ENCODE peak calls at places on chromosomes 16 and 17, in five cellular contexts. P, U, T, J and I are unnamed samples.

GRCh38 chr17:82973456-82974135 is 105.8 kb upstream of the METRNL start:
- DNase-seq in P (no peak), U (no peak), T (no peak), J (no peak), I (no peak)

GRCh38 chr16:64445649-64446048 is 676.2 kb downstream of the CDH11 start:
- DNase-seq in P (no peak), U (no peak), T (no peak), J (no peak), I (no peak)

GRCh38 chr17:74796211-74796610 is 20.1 kb upstream of the NAT9 start:
- DNase-seq in P (no peak), U (no peak), T (no peak), J (no peak), I (no peak)

GRCh38 chr17:38464251-38464722 is 36.0 kb downstream of the ARHGAP23 start:
- DNase-seq in P (no peak), U (peak), T (no peak), J (peak), I (no peak)

GRCh38 chr16:83706394-83706793 is 101.4 kb upstream of the HSBP1 start:
- DNase-seq in P (no peak), U (no peak), T (no peak), J (no peak), I (no peak)

GRCh38 chr16:58464916-58465731 is 34.8 kb upstream of the NDRG4 start:
- DNase-seq in P (no peak), U (no peak), T (peak), J (no peak), I (no peak)

GRCh38 chr17:76538281-76538931 is 897 bp upstream of the CYGB start:
- DNase-seq in P (no peak), U (peak), T (no peak), J (no peak), I (no peak)

GRCh38 chr17:45229681-45230409 is 8.2 kb downstream of the FMNL1 start:
- DNase-seq in P (no peak), U (peak), T (no peak), J (no peak), I (no peak)

GRCh38 chr17:58680038-58680369 is 11.8 kb downstream of the TEX14 start:
- DNase-seq in P (no peak), U (no peak), T (no peak), J (no peak), I (no peak)

GRCh38 chr17:80071116-80071980 is 30.0 kb upstream of the GAA start:
- DNase-seq in P (no peak), U (peak), T (no peak), J (peak), I (no peak)

GRCh38 chr17:57286372-57287105 is 30.2 kb downstream of the MSI2 start:
- DNase-seq in P (no peak), U (no peak), T (peak), J (no peak), I (no peak)

GRCh38 chr17:16962804-16963203 is 9.1 kb downstream of the TNFRSF13B start:
- DNase-seq in P (no peak), U (no peak), T (no peak), J (no peak), I (no peak)

GRCh38 chr16:57166951-57167350 is 18.9 kb downstream of the PSME3IP1 start:
- DNase-seq in P (no peak), U (no peak), T (no peak), J (no peak), I (no peak)

GRCh38 chr16:70433456-70434103 is 5.3 kb downstream of the ST3GAL2 start:
- DNase-seq in P (no peak), U (peak), T (no peak), J (peak), I (no peak)

GRCh38 chr16:68235105-68235881 is 634 bp downstream of the ESRP2 start:
- DNase-seq in P (no peak), U (no peak), T (no peak), J (no peak), I (no peak)
- H3K27ac ChIP-seq in P (peak), U (peak), T (no peak), J (peak), I (no peak)

DNA sequence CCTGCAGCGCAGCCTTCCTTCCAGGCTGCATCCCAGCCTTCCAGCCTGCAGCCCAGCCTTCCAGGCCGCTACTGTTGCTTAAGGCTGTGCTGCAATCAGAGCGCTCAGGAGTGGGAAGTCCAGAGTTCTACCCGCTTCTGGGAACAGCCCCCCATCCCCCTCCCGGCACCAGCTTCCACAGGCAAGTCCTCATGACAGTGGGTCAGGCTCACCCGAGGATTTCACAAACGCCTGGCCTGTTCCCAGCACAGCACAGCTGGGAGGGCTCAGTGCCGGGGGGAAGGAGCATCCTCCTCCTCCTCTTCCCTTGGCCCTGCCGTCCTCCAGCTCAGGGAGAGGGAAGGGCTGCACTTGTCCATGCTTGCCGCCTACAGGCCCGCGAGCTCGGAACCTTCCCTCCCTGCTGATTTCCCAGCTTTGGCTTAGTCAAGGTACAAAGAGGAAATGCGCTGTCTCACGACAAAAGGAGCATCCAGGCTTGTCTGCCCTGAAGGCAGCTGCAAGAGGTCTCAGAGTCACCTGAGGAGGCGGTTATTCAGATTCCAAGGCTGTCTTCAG is 8.3 kb downstream of the SOCS3 start:
- DNase-seq in P (no peak), U (peak), T (no peak), J (peak), I (no peak)
- H3K4me3 ChIP-seq in P (no peak), U (no peak), T (peak), J (no peak), I (no peak)

GRCh38 chr16:65655802-65656201 is 533.9 kb upstream of the CDH11 start:
- DNase-seq in P (no peak), U (no peak), T (no peak), J (no peak), I (no peak)
- H3K27ac ChIP-seq in P (no peak), U (no peak), T (no peak), J (no peak), I (no peak)

DNA sequence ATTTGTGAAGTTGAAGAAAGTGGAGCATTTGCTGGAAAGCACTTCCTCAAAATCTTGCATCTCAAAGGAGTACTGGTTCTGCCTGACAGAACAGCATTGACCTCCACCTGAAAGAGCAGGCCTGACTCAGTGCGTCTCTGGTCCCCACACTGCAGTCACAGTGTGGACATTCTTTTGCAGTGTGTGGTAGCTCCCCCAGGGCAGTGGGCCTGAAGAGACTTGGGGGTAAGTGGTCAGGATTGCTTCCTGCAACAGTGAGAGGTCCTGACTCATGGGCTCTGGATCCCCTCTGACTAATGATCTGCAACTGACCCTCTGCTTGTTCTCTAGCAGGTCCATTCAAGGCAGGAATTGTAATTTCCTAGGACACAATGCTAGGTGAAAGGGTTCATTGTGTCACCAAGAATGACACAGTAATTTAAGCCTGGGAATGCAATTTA is 204.9 kb upstream of the KCNJ16 start:
- DNase-seq in P (no peak), U (no peak), T (peak), J (no peak), I (no peak)
- H3K4me3 ChIP-seq in P (no peak), U (no peak), T (no peak), J (no peak), I (no peak)

DNA sequence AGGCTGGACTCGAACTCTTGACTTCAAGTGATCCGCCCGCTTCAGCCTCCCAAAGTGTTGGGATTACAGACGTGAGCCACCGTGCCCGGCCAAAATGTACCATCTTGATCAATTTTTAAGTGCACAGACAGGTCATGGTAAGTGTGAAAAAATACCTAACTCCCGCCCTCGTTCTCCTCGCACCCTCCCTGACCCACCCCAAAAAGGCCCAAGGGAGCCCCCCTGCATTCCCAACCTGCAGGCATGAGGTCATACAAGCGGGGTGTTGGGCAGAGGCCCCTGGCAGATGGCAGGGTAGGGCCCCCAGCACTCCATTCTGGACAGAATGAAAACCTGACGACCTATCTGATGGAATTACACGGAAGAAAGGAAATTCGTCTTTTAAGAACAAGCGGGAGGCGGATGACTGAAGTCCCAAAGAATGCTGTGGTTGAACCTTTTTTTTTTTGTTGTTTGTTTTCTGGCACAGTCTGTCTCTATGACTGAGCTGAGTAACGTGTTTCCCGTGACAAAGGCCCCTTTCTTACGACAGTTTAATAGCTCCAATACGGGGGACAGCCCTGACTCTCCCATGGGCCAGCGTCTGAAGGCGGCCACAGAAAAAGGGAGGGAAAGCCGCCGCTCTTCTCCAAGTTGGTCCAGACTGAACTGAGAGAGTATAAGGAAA is 376.4 kb downstream of the SLC39A11 start:
- DNase-seq in P (no peak), U (no peak), T (no peak), J (no peak), I (no peak)
- H3K27ac ChIP-seq in P (no peak), U (no peak), T (peak), J (no peak), I (no peak)

DNA sequence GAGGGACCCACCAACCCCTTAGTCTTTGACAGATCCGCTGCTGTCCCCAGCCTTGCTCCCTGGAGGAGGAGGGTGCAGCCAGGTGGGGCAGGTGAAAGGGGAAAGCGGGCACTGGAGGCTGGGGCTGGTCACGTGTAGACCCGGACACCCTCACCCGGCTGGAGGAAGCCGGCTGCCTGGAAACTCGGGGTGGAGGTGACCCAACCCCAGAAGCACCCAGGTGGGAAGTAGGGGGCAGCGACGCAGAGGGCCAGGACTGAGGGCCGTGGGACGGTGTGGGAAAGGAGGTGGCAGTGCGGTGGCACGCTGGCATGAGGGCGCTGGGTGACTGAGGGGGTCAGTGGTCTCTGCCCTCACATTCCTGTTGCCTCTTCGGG is 2.7 kb downstream of the TRAF7 start:
- DNase-seq in P (no peak), U (no peak), T (no peak), J (no peak), I (no peak)
- H3K4me3 ChIP-seq in P (no peak), U (no peak), T (peak), J (no peak), I (no peak)

GRCh38 chr16:89096768-89097527 is 3.3 kb downstream of the ACSF3 start:
- DNase-seq in P (no peak), U (no peak), T (no peak), J (no peak), I (peak)

GRCh38 chr16:89093602-89094251 is at the start of gene ACSF3:
- DNase-seq in P (no peak), U (peak), T (peak), J (peak), I (peak)

GRCh38 chr16:89094252-89094901 is 725 bp downstream of the ACSF3 start:
- DNase-seq in P (no peak), U (no peak), T (no peak), J (no peak), I (peak)

GRCh38 chr16:89096042-89096717 is 2.5 kb downstream of the ACSF3 start:
- DNase-seq in P (no peak), U (no peak), T (no peak), J (no peak), I (no peak)

DNA sequence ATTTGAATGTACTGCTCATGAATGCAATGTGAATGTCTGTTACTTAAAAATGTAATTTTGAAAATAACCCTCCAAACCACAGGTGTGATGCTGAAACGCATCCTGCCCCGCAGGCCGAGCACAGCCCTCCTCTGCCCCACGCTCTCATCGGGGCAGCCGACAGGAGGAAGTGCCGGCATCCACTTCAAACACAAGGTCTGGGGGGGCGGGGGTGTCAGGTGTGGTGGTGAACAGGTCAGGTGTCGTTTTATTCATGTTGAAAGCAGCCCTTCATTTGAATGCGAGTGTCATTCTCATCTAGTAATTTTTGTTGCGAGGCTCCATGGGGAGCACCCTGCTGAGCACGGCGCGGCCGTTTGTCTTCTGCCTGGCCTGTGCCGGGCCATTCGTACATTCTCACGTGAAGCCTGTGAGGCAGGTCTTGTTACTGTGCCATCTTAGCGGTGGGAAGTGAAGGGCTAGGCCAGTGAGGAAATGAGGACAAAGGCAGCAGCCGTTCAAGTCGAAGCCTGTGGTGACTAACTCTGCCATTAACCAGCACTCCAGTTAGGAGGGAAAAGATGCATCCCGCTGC is 1.8 kb downstream of the ACSF3 start:
- DNase-seq in P (no peak), U (no peak), T (no peak), J (no peak), I (no peak)
- H3K27ac ChIP-seq in P (no peak), U (no peak), T (no peak), J (no peak), I (no peak)

GRCh38 chr17:32586666-32587065 is 99.9 kb downstream of the CDK5R1 start:
- DNase-seq in P (no peak), U (no peak), T (no peak), J (no peak), I (no peak)
- H3K4me3 ChIP-seq in P (no peak), U (no peak), T (no peak), J (no peak), I (no peak)

DNA sequence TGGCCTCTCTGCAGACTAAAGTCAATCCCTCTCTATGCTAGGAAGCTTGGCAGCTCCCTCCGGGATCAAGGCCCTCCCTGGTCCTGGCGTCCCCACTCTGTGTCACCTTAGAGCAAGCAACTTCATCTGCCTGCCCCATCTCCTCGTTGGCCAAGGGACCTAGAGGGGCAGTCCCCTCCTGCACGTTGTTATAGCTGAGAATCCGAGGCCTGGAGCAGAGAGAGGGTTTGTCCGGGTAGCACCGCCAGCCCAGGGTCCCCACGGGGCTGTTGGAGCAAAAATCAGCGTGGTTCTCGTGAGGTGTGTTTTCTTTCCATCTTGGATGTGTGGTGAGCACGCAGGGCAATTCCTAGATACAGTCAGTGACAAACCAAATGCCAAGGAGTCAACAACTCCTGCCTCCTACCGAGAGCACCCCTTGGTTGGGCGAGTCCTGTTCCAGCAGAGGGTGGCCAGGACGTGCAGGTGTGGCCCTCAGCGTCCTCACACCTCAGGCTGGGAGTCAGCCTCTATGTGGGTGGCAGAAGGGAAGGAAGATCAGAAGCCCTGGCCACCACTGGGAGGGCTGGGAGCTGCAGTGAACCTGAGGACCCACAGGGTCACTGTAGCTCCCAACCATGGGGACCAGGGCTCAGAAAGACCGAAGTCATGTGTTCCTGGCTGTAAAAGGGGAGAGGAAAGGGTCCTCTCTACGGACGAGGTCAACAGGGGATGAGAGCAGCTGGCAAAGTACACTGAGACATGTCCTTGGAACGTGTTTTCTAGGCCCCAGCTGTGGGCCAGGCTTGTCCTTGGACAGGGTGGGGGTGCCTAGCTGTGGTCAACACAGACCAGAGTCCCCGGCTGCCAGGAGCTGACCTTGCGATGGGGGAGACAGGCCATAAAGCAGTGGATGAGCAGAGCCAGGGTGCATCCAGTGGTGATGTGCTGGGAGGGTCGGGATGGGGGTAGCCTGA is 85.6 kb upstream of the CIBAR2 start:
- DNase-seq in P (no peak), U (no peak), T (no peak), J (no peak), I (no peak)
- H3K27ac ChIP-seq in P (no peak), U (peak), T (no peak), J (peak), I (no peak)